ENCODE peak calls at places on chromosome 1, in eight cellular contexts. One of them, this sample, is unnamed.

GRCh38 chr1:61506231-61506630 is 218.7 kb downstream of the TM2D1 start:
- DNase-seq in Peyer's patch: no peak
- DNase-seq in CD4-positive, alpha-beta T cell: no peak
- DNase-seq in CD8-positive, alpha-beta memory T cell: no peak
- DNase-seq in heart right ventricle: no peak
- DNase-seq in right cardiac atrium: no peak
- DNase-seq in heart left ventricle: no peak
- DNase-seq in tibial artery: no peak
- DNase-seq in this sample: no peak

GRCh38 chr1:26733982-26734381 is 38.2 kb downstream of the ARID1A start:
- DNase-seq in Peyer's patch: no peak
- DNase-seq in heart left ventricle: no peak
- DNase-seq in heart right ventricle: no peak
- DNase-seq in tibial artery: no peak
- DNase-seq in CD8-positive, alpha-beta memory T cell: no peak
- DNase-seq in CD4-positive, alpha-beta T cell: no peak
- DNase-seq in right cardiac atrium: no peak
- DNase-seq in this sample: no peak

GRCh38 chr1:181390350-181391080 is 92.8 kb upstream of the CACNA1E start:
- DNase-seq in CD4-positive, alpha-beta T cell: no peak
- DNase-seq in right cardiac atrium: no peak
- DNase-seq in tibial artery: no peak
- DNase-seq in heart right ventricle: no peak
- DNase-seq in Peyer's patch: no peak
- DNase-seq in heart left ventricle: no peak
- DNase-seq in CD8-positive, alpha-beta memory T cell: no peak
- DNase-seq in this sample: no peak

GRCh38 chr1:216184281-216184680 is 239.0 kb downstream of the USH2A start:
- DNase-seq in heart right ventricle: no peak
- DNase-seq in CD4-positive, alpha-beta T cell: no peak
- DNase-seq in Peyer's patch: no peak
- DNase-seq in CD8-positive, alpha-beta memory T cell: no peak
- DNase-seq in tibial artery: no peak
- DNase-seq in right cardiac atrium: no peak
- DNase-seq in heart left ventricle: no peak
- DNase-seq in this sample: no peak

GRCh38 chr1:8671313-8671917 is 146.0 kb downstream of the RERE start:
- DNase-seq in CD8-positive, alpha-beta memory T cell: no peak
- DNase-seq in right cardiac atrium: no peak
- DNase-seq in CD4-positive, alpha-beta T cell: no peak
- DNase-seq in tibial artery: no peak
- DNase-seq in heart right ventricle: peak; percentile 69
- DNase-seq in Peyer's patch: no peak
- DNase-seq in heart left ventricle: peak; percentile 40
- DNase-seq in this sample: no peak

GRCh38 chr1:67459068-67459467 is 28.9 kb upstream of the SERBP1 start:
- DNase-seq in CD8-positive, alpha-beta memory T cell: no peak
- DNase-seq in heart left ventricle: no peak
- DNase-seq in heart right ventricle: no peak
- DNase-seq in right cardiac atrium: no peak
- DNase-seq in tibial artery: no peak
- DNase-seq in Peyer's patch: no peak
- DNase-seq in CD4-positive, alpha-beta T cell: no peak
- DNase-seq in this sample: no peak

GRCh38 chr1:116671835-116672234 is 4.3 kb upstream of the IGSF3 start:
- DNase-seq in Peyer's patch: no peak
- DNase-seq in heart right ventricle: no peak
- DNase-seq in heart left ventricle: no peak
- DNase-seq in CD8-positive, alpha-beta memory T cell: no peak
- DNase-seq in right cardiac atrium: no peak
- DNase-seq in tibial artery: no peak
- DNase-seq in CD4-positive, alpha-beta T cell: no peak
- DNase-seq in this sample: no peak

GRCh38 chr1:87392241-87393192 is 63.8 kb downstream of the LMO4 start:
- DNase-seq in heart left ventricle: no peak
- DNase-seq in CD4-positive, alpha-beta T cell: no peak
- DNase-seq in CD8-positive, alpha-beta memory T cell: no peak
- DNase-seq in right cardiac atrium: no peak
- DNase-seq in tibial artery: no peak
- DNase-seq in heart right ventricle: no peak
- DNase-seq in Peyer's patch: no peak
- DNase-seq in this sample: no peak

DNA sequence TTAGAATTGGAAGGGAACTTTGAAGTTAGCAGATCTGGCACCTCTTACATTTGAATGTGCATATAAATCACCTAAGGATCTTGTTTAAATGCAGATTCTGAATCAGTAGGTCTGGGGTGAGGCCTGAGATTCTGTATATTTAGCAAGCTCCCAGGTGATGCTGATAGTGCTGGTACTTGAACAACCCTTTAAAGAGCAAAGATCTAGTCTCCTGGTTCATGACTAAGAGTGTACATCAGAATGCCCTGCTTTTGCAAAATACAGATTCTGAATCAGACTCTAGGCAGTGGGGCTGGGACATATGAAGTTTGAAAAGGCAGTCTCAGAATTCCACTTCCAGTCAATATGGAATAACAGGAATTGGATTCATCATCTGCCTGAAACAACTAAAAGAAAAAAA is 149.7 kb upstream of the SGIP1 start:
- DNase-seq in right cardiac atrium: no peak
- DNase-seq in CD8-positive, alpha-beta memory T cell: no peak
- DNase-seq in Peyer's patch: no peak
- DNase-seq in tibial artery: no peak
- DNase-seq in CD4-positive, alpha-beta T cell: no peak
- DNase-seq in heart left ventricle: no peak
- DNase-seq in heart right ventricle: no peak
- DNase-seq in this sample: no peak
- H3K9me3 ChIP-seq in right cardiac atrium: no peaks in the 10 kb centered on the region
- H3K9me3 ChIP-seq in CD8-positive, alpha-beta memory T cell: no peaks in the 10 kb centered on the region
- H3K9me3 ChIP-seq in Peyer's patch: no peaks in the 10 kb centered on the region
- H3K9me3 ChIP-seq in tibial artery: no peaks in the 10 kb centered on the region
- H3K9me3 ChIP-seq in CD4-positive, alpha-beta T cell: peaks cover 5% of the 10 kb centered on the region
- H3K9me3 ChIP-seq in heart left ventricle: no peaks in the 10 kb centered on the region
- H3K9me3 ChIP-seq in heart right ventricle: no peaks in the 10 kb centered on the region
- H3K9me3 ChIP-seq in this sample: no peaks in the 10 kb centered on the region

GRCh38 chr1:2911391-2912178 is 109.7 kb upstream of the ACTRT2 start:
- DNase-seq in tibial artery: no peak
- DNase-seq in heart right ventricle: no peak
- DNase-seq in CD8-positive, alpha-beta memory T cell: no peak
- DNase-seq in right cardiac atrium: no peak
- DNase-seq in heart left ventricle: no peak
- DNase-seq in CD4-positive, alpha-beta T cell: no peak
- DNase-seq in Peyer's patch: no peak
- DNase-seq in this sample: no peak
- H3K9me3 ChIP-seq in tibial artery: no peaks in the 10 kb centered on the region
- H3K9me3 ChIP-seq in heart right ventricle: no peaks in the 10 kb centered on the region
- H3K9me3 ChIP-seq in CD8-positive, alpha-beta memory T cell: no peaks in the 10 kb centered on the region
- H3K9me3 ChIP-seq in right cardiac atrium: no peaks in the 10 kb centered on the region
- H3K9me3 ChIP-seq in heart left ventricle: no peaks in the 10 kb centered on the region
- H3K9me3 ChIP-seq in CD4-positive, alpha-beta T cell: no peaks in the 10 kb centered on the region
- H3K9me3 ChIP-seq in Peyer's patch: no peaks in the 10 kb centered on the region
- H3K9me3 ChIP-seq in this sample: no peaks in the 10 kb centered on the region

GRCh38 chr1:107727866-107728265 is 237.1 kb downstream of the VAV3 start:
- DNase-seq in CD8-positive, alpha-beta memory T cell: no peak
- DNase-seq in right cardiac atrium: no peak
- DNase-seq in CD4-positive, alpha-beta T cell: no peak
- DNase-seq in Peyer's patch: no peak
- DNase-seq in heart left ventricle: no peak
- DNase-seq in heart right ventricle: no peak
- DNase-seq in tibial artery: no peak
- DNase-seq in this sample: no peak
- H3K9me3 ChIP-seq in CD8-positive, alpha-beta memory T cell: no peaks in the 10 kb centered on the region
- H3K9me3 ChIP-seq in right cardiac atrium: no peaks in the 10 kb centered on the region
- H3K9me3 ChIP-seq in CD4-positive, alpha-beta T cell: no peaks in the 10 kb centered on the region
- H3K9me3 ChIP-seq in Peyer's patch: no peaks in the 10 kb centered on the region
- H3K9me3 ChIP-seq in heart left ventricle: no peaks in the 10 kb centered on the region
- H3K9me3 ChIP-seq in heart right ventricle: no peaks in the 10 kb centered on the region
- H3K9me3 ChIP-seq in tibial artery: no peaks in the 10 kb centered on the region
- H3K9me3 ChIP-seq in this sample: no peaks in the 10 kb centered on the region

GRCh38 chr1:25256578-25257129 is 9.4 kb upstream of the RSRP1 start:
- DNase-seq in heart right ventricle: no peak
- DNase-seq in heart left ventricle: no peak
- DNase-seq in CD4-positive, alpha-beta T cell: no peak
- DNase-seq in Peyer's patch: no peak
- DNase-seq in tibial artery: no peak
- DNase-seq in CD8-positive, alpha-beta memory T cell: no peak
- DNase-seq in right cardiac atrium: no peak
- DNase-seq in this sample: no peak
- H3K9me3 ChIP-seq in heart right ventricle: no peaks in the 10 kb centered on the region
- H3K9me3 ChIP-seq in heart left ventricle: no peaks in the 10 kb centered on the region
- H3K9me3 ChIP-seq in CD4-positive, alpha-beta T cell: no peaks in the 10 kb centered on the region
- H3K9me3 ChIP-seq in Peyer's patch: no peaks in the 10 kb centered on the region
- H3K9me3 ChIP-seq in tibial artery: no peaks in the 10 kb centered on the region
- H3K9me3 ChIP-seq in CD8-positive, alpha-beta memory T cell: no peaks in the 10 kb centered on the region
- H3K9me3 ChIP-seq in right cardiac atrium: no peaks in the 10 kb centered on the region
- H3K9me3 ChIP-seq in this sample: no peaks in the 10 kb centered on the region

GRCh38 chr1:5161372-5161771 is 507.0 kb downstream of the AJAP1 start:
- DNase-seq in heart left ventricle: no peak
- DNase-seq in heart right ventricle: no peak
- DNase-seq in CD8-positive, alpha-beta memory T cell: no peak
- DNase-seq in Peyer's patch: no peak
- DNase-seq in right cardiac atrium: no peak
- DNase-seq in tibial artery: no peak
- DNase-seq in CD4-positive, alpha-beta T cell: no peak
- DNase-seq in this sample: no peak
- H3K9me3 ChIP-seq in heart left ventricle: no peaks in the 10 kb centered on the region
- H3K9me3 ChIP-seq in heart right ventricle: no peaks in the 10 kb centered on the region
- H3K9me3 ChIP-seq in CD8-positive, alpha-beta memory T cell: no peaks in the 10 kb centered on the region
- H3K9me3 ChIP-seq in Peyer's patch: no peaks in the 10 kb centered on the region
- H3K9me3 ChIP-seq in right cardiac atrium: no peaks in the 10 kb centered on the region
- H3K9me3 ChIP-seq in tibial artery: no peaks in the 10 kb centered on the region
- H3K9me3 ChIP-seq in CD4-positive, alpha-beta T cell: no peaks in the 10 kb centered on the region
- H3K9me3 ChIP-seq in this sample: no peaks in the 10 kb centered on the region

GRCh38 chr1:47433037-47433421 is 4.8 kb upstream of the FOXD2 start:
- DNase-seq in right cardiac atrium: no peak
- DNase-seq in Peyer's patch: no peak
- DNase-seq in heart left ventricle: no peak
- DNase-seq in CD8-positive, alpha-beta memory T cell: no peak
- DNase-seq in heart right ventricle: no peak
- DNase-seq in CD4-positive, alpha-beta T cell: no peak
- DNase-seq in tibial artery: no peak
- DNase-seq in this sample: no peak
- H3K9me3 ChIP-seq in right cardiac atrium: no peaks in the 10 kb centered on the region
- H3K9me3 ChIP-seq in Peyer's patch: no peaks in the 10 kb centered on the region
- H3K9me3 ChIP-seq in heart left ventricle: no peaks in the 10 kb centered on the region
- H3K9me3 ChIP-seq in CD8-positive, alpha-beta memory T cell: no peaks in the 10 kb centered on the region
- H3K9me3 ChIP-seq in heart right ventricle: no peaks in the 10 kb centered on the region
- H3K9me3 ChIP-seq in CD4-positive, alpha-beta T cell: no peaks in the 10 kb centered on the region
- H3K9me3 ChIP-seq in tibial artery: no peaks in the 10 kb centered on the region
- H3K9me3 ChIP-seq in this sample: no peaks in the 10 kb centered on the region

GRCh38 chr1:49319426-49319963 is 542.8 kb upstream of the BEND5 start:
- DNase-seq in heart right ventricle: no peak
- DNase-seq in tibial artery: no peak
- DNase-seq in CD8-positive, alpha-beta memory T cell: no peak
- DNase-seq in Peyer's patch: no peak
- DNase-seq in right cardiac atrium: no peak
- DNase-seq in CD4-positive, alpha-beta T cell: no peak
- DNase-seq in heart left ventricle: no peak
- DNase-seq in this sample: no peak

GRCh38 chr1:49318218-49318617 is 541.5 kb upstream of the BEND5 start:
- DNase-seq in heart right ventricle: no peak
- DNase-seq in CD8-positive, alpha-beta memory T cell: no peak
- DNase-seq in CD4-positive, alpha-beta T cell: no peak
- DNase-seq in heart left ventricle: no peak
- DNase-seq in right cardiac atrium: no peak
- DNase-seq in Peyer's patch: no peak
- DNase-seq in tibial artery: no peak
- DNase-seq in this sample: no peak

GRCh38 chr1:49323925-49324540 is 547.3 kb upstream of the BEND5 start:
- DNase-seq in heart right ventricle: no peak
- DNase-seq in heart left ventricle: no peak
- DNase-seq in tibial artery: no peak
- DNase-seq in CD4-positive, alpha-beta T cell: no peak
- DNase-seq in Peyer's patch: no peak
- DNase-seq in CD8-positive, alpha-beta memory T cell: no peak
- DNase-seq in right cardiac atrium: no peak
- DNase-seq in this sample: no peak
- H3K9me3 ChIP-seq in heart right ventricle: no peaks in the 10 kb centered on the region
- H3K9me3 ChIP-seq in heart left ventricle: no peaks in the 10 kb centered on the region
- H3K9me3 ChIP-seq in tibial artery: no peaks in the 10 kb centered on the region
- H3K9me3 ChIP-seq in CD4-positive, alpha-beta T cell: no peaks in the 10 kb centered on the region
- H3K9me3 ChIP-seq in Peyer's patch: no peaks in the 10 kb centered on the region
- H3K9me3 ChIP-seq in CD8-positive, alpha-beta memory T cell: no peaks in the 10 kb centered on the region
- H3K9me3 ChIP-seq in right cardiac atrium: no peaks in the 10 kb centered on the region
- H3K9me3 ChIP-seq in this sample: no peaks in the 10 kb centered on the region

DNA sequence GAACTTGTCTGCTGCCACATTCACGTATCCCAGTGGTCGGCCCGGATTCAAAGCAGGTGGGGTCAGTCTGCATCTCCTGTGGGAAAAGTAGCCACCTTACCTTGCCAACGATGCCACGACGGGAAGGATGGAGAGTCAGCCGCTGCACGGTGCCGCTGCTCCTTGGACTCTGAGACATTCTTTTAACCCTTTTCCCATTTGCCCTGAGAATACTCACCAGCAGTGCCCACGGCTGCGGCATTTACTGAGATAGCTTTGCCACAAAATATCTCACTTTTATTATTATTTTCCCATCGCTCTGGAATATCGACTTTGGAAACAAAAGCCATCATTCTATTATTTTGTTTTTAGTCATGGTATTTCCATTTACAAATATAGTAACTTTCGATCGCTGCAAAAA is 15.3 kb upstream of the TTC34 start:
- DNase-seq in heart left ventricle: no peak
- DNase-seq in tibial artery: no peak
- DNase-seq in Peyer's patch: no peak
- DNase-seq in right cardiac atrium: peak; percentile 14
- DNase-seq in CD8-positive, alpha-beta memory T cell: no peak
- DNase-seq in heart right ventricle: no peak
- DNase-seq in CD4-positive, alpha-beta T cell: no peak
- DNase-seq in this sample: no peak
- H3K9me3 ChIP-seq in heart left ventricle: no peaks in the 10 kb centered on the region
- H3K9me3 ChIP-seq in tibial artery: no peaks in the 10 kb centered on the region
- H3K9me3 ChIP-seq in Peyer's patch: no peaks in the 10 kb centered on the region
- H3K9me3 ChIP-seq in right cardiac atrium: no peaks in the 10 kb centered on the region
- H3K9me3 ChIP-seq in CD8-positive, alpha-beta memory T cell: no peaks in the 10 kb centered on the region
- H3K9me3 ChIP-seq in heart right ventricle: no peaks in the 10 kb centered on the region
- H3K9me3 ChIP-seq in CD4-positive, alpha-beta T cell: no peaks in the 10 kb centered on the region
- H3K9me3 ChIP-seq in this sample: no peaks in the 10 kb centered on the region

DNA sequence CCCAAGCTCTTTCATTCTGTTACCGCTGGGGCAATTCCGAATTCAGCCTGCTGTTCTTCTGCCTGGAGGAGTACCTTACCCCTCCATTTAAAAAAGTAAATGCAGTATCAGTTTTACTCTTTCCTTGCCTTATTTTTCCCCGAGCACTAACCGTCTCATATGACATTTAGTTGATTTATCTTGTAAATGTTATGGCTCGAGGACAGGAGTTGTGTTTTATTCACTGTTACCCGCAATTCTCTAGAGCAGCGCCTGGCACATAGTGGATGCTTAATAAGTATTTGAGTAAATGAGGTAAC is 425 bp upstream of the TADA1 start:
- DNase-seq in tibial artery: no peak
- DNase-seq in right cardiac atrium: no peak
- DNase-seq in heart right ventricle: no peak
- DNase-seq in heart left ventricle: no peak
- DNase-seq in CD4-positive, alpha-beta T cell: no peak
- DNase-seq in Peyer's patch: no peak
- DNase-seq in CD8-positive, alpha-beta memory T cell: no peak
- DNase-seq in this sample: no peak
- H3K9me3 ChIP-seq in tibial artery: no peaks in the 10 kb centered on the region
- H3K9me3 ChIP-seq in right cardiac atrium: no peaks in the 10 kb centered on the region
- H3K9me3 ChIP-seq in heart right ventricle: no peaks in the 10 kb centered on the region
- H3K9me3 ChIP-seq in heart left ventricle: no peaks in the 10 kb centered on the region
- H3K9me3 ChIP-seq in CD4-positive, alpha-beta T cell: no peaks in the 10 kb centered on the region
- H3K9me3 ChIP-seq in Peyer's patch: no peaks in the 10 kb centered on the region
- H3K9me3 ChIP-seq in CD8-positive, alpha-beta memory T cell: no peaks in the 10 kb centered on the region
- H3K9me3 ChIP-seq in this sample: no peaks in the 10 kb centered on the region